ENCODE peak calls at places on chromosomes 13 and 19, in seven cellular contexts. C is tibial nerve, A is colonic mucosa, J is hepatocyte, Z is Peyer's patch, N is A549, O is fibroblast of lung. M is an unnamed sample.

GRCh38 chr19:13684021-13684420 is 80.3 kb upstream of the MRI1 start:
- DNase-seq in C (no peak), A (no peak), J (no peak), Z (no peak), N (no peak), O (no peak), M (no peak)

GRCh38 chr19:38095411-38096308 is 128.4 kb downstream of the DPF1 start:
- DNase-seq in C (peak; percentile 63), A (peak; percentile 74), J (peak; percentile 78), Z (peak; percentile 69), N (peak; percentile 87), O (peak; percentile 72), M (peak; percentile 16)

GRCh38 chr19:5470264-5470671 is 15.1 kb downstream of the ZNRF4 start:
- DNase-seq in C (no peak), A (no peak), J (peak; percentile 57), Z (no peak), N (no peak), O (no peak), M (no peak)

GRCh38 chr13:37074703-37075102 is 15.2 kb upstream of the SUPT20H start:
- DNase-seq in C (no peak), A (no peak), J (peak; percentile 32), Z (no peak), N (no peak), O (peak; percentile 57), M (no peak)

GRCh38 chr13:77022341-77022740 is 4.6 kb downstream of the FBXL3 start:
- DNase-seq in C (no peak), A (no peak), J (peak; percentile 19), Z (no peak), N (no peak), O (no peak), M (no peak)

GRCh38 chr13:108878732-108879131 is 249.3 kb downstream of the MYO16 start:
- DNase-seq in C (no peak), A (no peak), J (no peak), Z (no peak), N (no peak), O (no peak), M (no peak)

GRCh38 chr13:111976474-111977183 is 90.3 kb upstream of the SOX1 start:
- DNase-seq in C (no peak), A (no peak), J (no peak), Z (no peak), N (no peak), O (no peak), M (no peak)

GRCh38 chr19:39156891-39157230 is 31.3 kb downstream of the PAK4 start:
- DNase-seq in C (no peak), A (no peak), J (no peak), Z (no peak), N (no peak), O (no peak), M (no peak)

DNA sequence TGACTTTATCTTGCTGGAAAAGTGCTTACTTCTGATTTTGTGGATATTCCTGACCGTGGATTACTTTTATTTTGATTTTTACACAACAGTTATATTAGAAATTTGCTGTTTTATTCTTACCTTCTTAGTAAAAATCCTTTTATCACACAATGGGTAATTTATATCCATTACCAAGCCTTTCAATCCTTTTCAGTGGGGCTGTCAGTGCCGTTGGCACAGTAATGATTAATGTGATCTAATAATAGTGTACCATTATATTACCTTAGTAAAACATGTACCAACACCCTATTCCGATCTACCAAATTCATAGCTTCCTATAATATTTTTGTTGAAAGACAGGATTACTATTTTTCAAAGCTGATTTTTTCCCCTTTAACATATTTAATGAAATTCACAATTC is 87.3 kb upstream of the ZNF536 start:
- DNase-seq in C (no peak), A (no peak), J (no peak), Z (no peak), N (no peak), O (no peak), M (no peak)
- H3K4me1 ChIP-seq in C (no peaks in the 10 kb centered on the region), A (no peaks in the 10 kb centered on the region), J (no peaks in the 10 kb centered on the region), Z (no peaks in the 10 kb centered on the region), N (no peaks in the 10 kb centered on the region), O (no peaks in the 10 kb centered on the region), M (no peaks in the 10 kb centered on the region)

GRCh38 chr19:41888926-41889325 is 5.9 kb downstream of the ARHGEF1 start:
- DNase-seq in C (no peak), A (no peak), J (no peak), Z (no peak), N (no peak), O (no peak), M (no peak)

GRCh38 chr19:41886761-41887710 is 4.1 kb downstream of the ARHGEF1 start:
- DNase-seq in C (no peak), A (no peak), J (no peak), Z (no peak), N (no peak), O (no peak), M (no peak)

GRCh38 chr19:41883821-41884733 is 1.1 kb downstream of the ARHGEF1 start:
- DNase-seq in C (peak; percentile 80), A (peak; percentile 97), J (peak; percentile 98), Z (peak; percentile 97), N (peak; percentile 100), O (peak; percentile 97), M (peak; percentile 67)

GRCh38 chr19:41889896-41890295 is 6.9 kb downstream of the ARHGEF1 start:
- DNase-seq in C (no peak), A (no peak), J (no peak), Z (no peak), N (no peak), O (no peak), M (no peak)

DNA sequence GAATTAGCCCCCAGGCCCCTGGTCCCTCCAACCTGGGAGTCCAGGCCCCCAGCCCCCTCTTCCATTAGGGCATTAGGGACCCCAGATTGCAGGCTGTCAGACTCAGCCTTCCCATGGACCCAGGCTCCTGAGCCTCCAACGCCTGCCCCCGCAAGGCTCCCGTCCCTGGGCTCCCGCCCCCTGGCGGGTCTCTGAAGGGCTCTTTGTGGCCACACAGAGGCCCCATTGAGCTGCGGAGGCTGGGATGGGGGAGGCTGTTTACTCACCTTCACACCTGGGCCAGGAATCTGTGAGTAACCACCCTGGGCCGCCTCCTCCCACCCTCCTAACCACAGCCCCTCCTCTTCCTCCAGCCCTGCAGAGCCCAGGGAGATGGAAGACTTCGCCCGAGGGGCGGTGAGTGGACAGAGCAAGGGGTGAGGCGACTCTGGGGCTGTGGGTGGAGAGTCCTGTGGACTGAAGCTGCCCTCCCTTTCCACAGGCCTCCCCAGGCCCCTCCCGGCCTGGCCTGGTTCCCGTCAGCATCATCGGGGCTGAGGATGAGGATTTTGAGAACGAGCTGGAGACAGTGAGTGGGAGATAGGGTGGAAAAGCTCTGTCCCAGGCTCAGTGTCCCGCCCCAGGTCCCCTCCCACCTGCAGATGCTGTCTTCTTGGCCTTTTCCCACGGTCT is 4.9 kb downstream of the ARHGEF1 start:
- DNase-seq in C (no peak), A (peak; percentile 70), J (peak; percentile 87), Z (peak; percentile 71), N (no peak), O (no peak), M (no peak)
- TF ChIP-seq CTCF in C (no peak), A (no peak), J (peak; percentile 37), Z (peak; percentile 26), N (no peak), O (no peak), M (no peak)

DNA sequence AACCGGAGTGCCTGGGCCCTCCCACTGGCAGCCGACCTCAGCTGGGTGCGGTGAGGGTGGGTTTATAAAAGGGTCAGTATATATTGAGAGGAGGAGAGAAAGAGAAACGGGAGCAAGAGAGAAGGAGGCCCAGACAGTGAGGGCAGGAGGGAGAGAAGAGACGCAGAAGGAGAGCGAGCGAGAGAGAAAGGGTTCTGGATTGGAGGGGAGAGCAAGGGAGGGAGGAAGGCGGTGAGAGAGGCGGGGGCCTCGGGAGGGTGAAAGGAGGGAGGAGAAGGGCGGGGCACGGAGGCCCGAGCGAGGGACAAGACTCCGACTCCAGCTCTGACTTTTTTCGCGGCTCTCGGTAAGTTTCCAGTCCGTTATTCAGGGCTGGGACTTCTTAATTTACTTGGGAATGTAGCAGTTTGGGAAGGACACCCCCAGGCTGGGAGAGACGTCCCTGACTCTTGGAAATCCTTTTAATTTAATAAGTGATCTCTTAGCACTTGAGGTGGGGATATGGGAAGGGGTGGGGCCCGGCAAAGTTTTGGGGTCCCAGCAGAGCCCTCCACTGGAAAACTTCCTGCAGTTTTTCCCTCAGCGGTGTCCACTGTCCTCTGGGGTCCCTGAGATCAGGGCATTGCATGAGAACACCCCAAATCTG is at the start of gene EMP3:
- DNase-seq in C (peak; percentile 69), A (peak; percentile 76), J (peak; percentile 94), Z (peak; percentile 69), N (peak; percentile 93), O (peak; percentile 95), M (peak; percentile 53)
- H3K4me3 ChIP-seq in C (peak within 1 kb of the TSS; percentile 58), A (peak within 1 kb of the TSS; percentile 30), J (peak within 1 kb of the TSS; percentile 32), Z (peak within 1 kb of the TSS; percentile 56), N (peak within 1 kb of the TSS; percentile 54), O (peak within 1 kb of the TSS; percentile 85), M (peak within 1 kb of the TSS; percentile 89)

GRCh38 chr19:45780448-45781281 is 1.6 kb downstream of the DMPK start:
- DNase-seq in C (no peak), A (no peak), J (no peak), Z (peak; percentile 47), N (peak; percentile 39), O (no peak), M (no peak)
- H3K4me1 ChIP-seq in C (no peaks in the 10 kb centered on the region), A (no peaks in the 10 kb centered on the region), J (peaks cover 38% of the 10 kb centered on the region), Z (peaks cover 45% of the 10 kb centered on the region), N (peaks cover 56% of the 10 kb centered on the region), O (peaks cover 25% of the 10 kb centered on the region), M (peaks cover 47% of the 10 kb centered on the region)

GRCh38 chr13:90256746-90257145 is 1090.7 kb upstream of the MIR17HG start:
- DNase-seq in C (no peak), A (no peak), J (no peak), Z (no peak), N (no peak), O (no peak), M (no peak)

GRCh38 chr13:90254437-90254836 is 1093.0 kb upstream of the MIR17HG start:
- DNase-seq in C (no peak), A (no peak), J (no peak), Z (no peak), N (no peak), O (no peak), M (no peak)

GRCh38 chr13:90258129-90258528 is 1089.4 kb upstream of the MIR17HG start:
- DNase-seq in C (no peak), A (no peak), J (no peak), Z (no peak), N (no peak), O (no peak), M (no peak)

GRCh38 chr13:90253806-90254205 is 1093.7 kb upstream of the MIR17HG start:
- DNase-seq in C (no peak), A (no peak), J (no peak), Z (no peak), N (no peak), O (no peak), M (no peak)
- TF ChIP-seq CTCF in C (no peak), A (no peak), J (no peak), Z (no peak), N (no peak), O (no peak), M (no peak)

GRCh38 chr19:58440556-58440955 is 603 bp upstream of the ZNF132 start:
- DNase-seq in C (no peak), A (no peak), J (no peak), Z (no peak), N (no peak), O (no peak), M (no peak)
- H3K4me3 ChIP-seq in C (peak overlapping the region; percentile 65), A (peak overlapping the region; percentile 72), J (peak overlapping the region; percentile 12), Z (peak overlapping the region; percentile 66), N (no peak overlapping the region), O (peak overlapping the region; percentile 67), M (peak overlapping the region; percentile 84)

M was measured in thoracic aorta.